ENCODE peak calls at places on chromosomes 4 and X, in seven cellular contexts. O is dorsolateral prefrontal cortex; I is nephron progenitor cell; V is AG09309; C is psoas muscle; Z is activated CD8-positive, alpha-beta T cell treated with anti-CD3 and anti-CD28 coated beads for 36 hours; H is Panc1. B is an unnamed sample.
A peak's percentile ranks its signal among the peaks of the same experiment; 100 is the strongest.

GRCh38 chrX:145953628-145954027 is 136.0 kb downstream of the SLITRK2 start:
- DNase-seq in H (no peak), V (no peak), Z (no peak), I (no peak), O (no peak), C (no peak), B (no peak)

GRCh38 chrX:44474410-44474809 is 68.2 kb downstream of the FUNDC1 start:
- DNase-seq in Z (no peak), H (no peak), V (peak; percentile 46), O (no peak), I (no peak), C (no peak), B (no peak)

GRCh38 chrX:119735467-119735866 is 22.9 kb upstream of the SOWAHD start:
- DNase-seq in C (no peak), H (no peak), O (no peak), V (no peak), I (peak; percentile 43), Z (no peak), B (no peak)

GRCh38 chrX:1623691-1624090 is 8.8 kb downstream of the ASMT start:
- DNase-seq in O (no peak), C (peak; percentile 15), V (no peak), Z (no peak), I (no peak), H (no peak), B (no peak)

GRCh38 chr4:6307230-6307629 is 37.6 kb downstream of the WFS1 start:
- DNase-seq in V (no peak), O (no peak), H (no peak), Z (no peak), C (no peak), I (no peak), B (no peak)

GRCh38 chrX:69093960-69094935 is 71.0 kb downstream of the PJA1 start:
- DNase-seq in H (peak; percentile 10), V (peak; percentile 14), O (peak; percentile 53), C (no peak), I (peak; percentile 46), Z (peak; percentile 43), B (peak; percentile 66)

GRCh38 chrX:101347859-101348451 is 587 bp downstream of the TIMM8A start:
- DNase-seq in H (no peak), V (no peak), C (no peak), O (no peak), I (no peak), Z (no peak), B (peak; percentile 13)

GRCh38 chr4:42713371-42713770 is 56.5 kb upstream of the ATP8A1 start:
- DNase-seq in O (no peak), I (no peak), V (no peak), H (no peak), Z (no peak), C (no peak), B (no peak)

GRCh38 chr4:52173470-52174055 is 122.5 kb downstream of the SPATA18 start:
- DNase-seq in Z (no peak), V (peak; percentile 24), I (no peak), H (no peak), O (no peak), C (peak; percentile 80), B (peak; percentile 40)

GRCh38 chr4:6854098-6854744 is 55.4 kb upstream of the TBC1D14 start:
- DNase-seq in C (no peak), O (no peak), I (no peak), H (no peak), Z (no peak), V (no peak), B (no peak)

GRCh38 chr4:148007303-148007702 is 275.4 kb downstream of the ARHGAP10 start:
- DNase-seq in Z (no peak), H (peak; percentile 39), I (no peak), V (peak; percentile 97), C (no peak), O (no peak), B (peak; percentile 40)

GRCh38 chr4:13244342-13244905 is 239.7 kb downstream of the RAB28 start:
- DNase-seq in Z (no peak), H (no peak), O (no peak), I (no peak), V (no peak), C (no peak), B (no peak)

GRCh38 chr4:136442447-136442846 is 1089.8 kb downstream of the PCDH18 start:
- DNase-seq in I (no peak), H (no peak), Z (no peak), C (peak; percentile 32), O (no peak), V (no peak), B (no peak)

GRCh38 chr4:47990145-47990544 is 26.3 kb downstream of the CNGA1 start:
- DNase-seq in H (no peak), I (no peak), O (no peak), Z (no peak), C (no peak), V (no peak), B (no peak)

GRCh38 chr4:68021185-68021584 is 57.9 kb upstream of the TMPRSS11A start:
- DNase-seq in V (no peak), Z (peak; percentile 2), C (no peak), O (no peak), I (no peak), H (no peak), B (no peak)

GRCh38 chrX:86047174-86047991 is at the start of gene CHM:
- DNase-seq in C (peak; percentile 60), V (peak; percentile 53), Z (peak; percentile 69), I (peak; percentile 60), O (peak; percentile 78), H (peak; percentile 74), B (peak; percentile 69)

GRCh38 chr4:147843162-147843561 is 111.3 kb downstream of the ARHGAP10 start:
- DNase-seq in I (peak; percentile 26), C (no peak), H (no peak), Z (peak; percentile 43), O (no peak), V (no peak), B (no peak)

GRCh38 chr4:168218663-168219062 is 99.9 kb downstream of the DDX60 start:
- DNase-seq in V (peak; percentile 37), H (no peak), C (no peak), I (no peak), O (no peak), Z (no peak), B (no peak)

GRCh38 chrX:153829549-153829798 is 870 bp downstream of the PDZD4 start:
- DNase-seq in I (peak; percentile 26), H (no peak), Z (no peak), C (no peak), O (no peak), V (no peak), B (no peak)

GRCh38 chrX:24024819-24025740 is 1.9 kb downstream of the KLHL15 start:
- DNase-seq in V (peak; percentile 64), C (peak; percentile 93), H (no peak), Z (peak; percentile 86), I (peak; percentile 91), O (peak; percentile 74), B (peak; percentile 86)

GRCh38 chrX:24025741-24026402 is 1.1 kb downstream of the KLHL15 start:
- DNase-seq in Z (peak; percentile 27), V (peak; percentile 49), I (no peak), H (no peak), C (no peak), O (no peak), B (peak; percentile 55)

GRCh38 chrX:24027985-24028384 is 999 bp upstream of the KLHL15 start:
- DNase-seq in O (no peak), V (no peak), H (no peak), Z (no peak), C (no peak), I (no peak), B (no peak)

GRCh38 chrX:24026403-24026801 is 584 bp downstream of the KLHL15 start:
- DNase-seq in H (no peak), C (no peak), V (no peak), O (no peak), Z (no peak), I (no peak), B (no peak)

GRCh38 chrX:24027086-24027485 is at the start of gene KLHL15:
- DNase-seq in H (no peak), I (no peak), Z (no peak), O (no peak), C (no peak), V (no peak), B (no peak)
- TF ChIP-seq CTCF in H (no peak), I (no peak), Z (no peak), O (no peak), C (no peak), V (no peak), B (no peak)

GRCh38 chrX:100076031-100076430 is 334.0 kb downstream of the PCDH19 start:
- DNase-seq in O (no peak), V (no peak), I (no peak), C (no peak), H (no peak), Z (no peak), B (no peak)
- TF ChIP-seq CTCF in O (no peak), V (no peak), I (no peak), C (no peak), H (no peak), Z (no peak), B (no peak)

DNA sequence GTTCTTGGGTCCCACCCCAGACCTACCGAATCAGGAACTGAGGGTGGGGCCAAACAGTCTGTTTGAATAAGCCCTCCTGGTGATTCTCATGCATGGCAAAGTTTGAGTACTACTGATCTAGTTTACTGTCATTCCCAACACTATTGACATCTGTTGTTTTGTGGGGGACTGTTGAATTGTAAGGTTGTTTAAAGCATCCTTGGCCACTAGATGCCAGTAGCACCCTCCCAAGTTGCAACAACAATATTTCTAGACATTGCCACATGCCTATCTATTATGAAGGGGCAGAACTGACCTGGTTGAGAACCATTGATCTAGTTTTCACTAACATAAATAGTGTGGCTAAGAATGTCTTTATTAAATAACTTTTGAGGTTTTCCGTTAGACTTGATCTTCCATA is 15.1 kb downstream of the TAF9B start:
- DNase-seq in O (no peak), Z (no peak), C (no peak), I (no peak), H (no peak), V (no peak), B (no peak)
- TF ChIP-seq CTCF in O (peak; percentile 15), Z (no peak), C (no peak), I (no peak), H (peak; percentile 51), V (peak; percentile 42), B (no peak)

GRCh38 chrX:103248553-103248952 is 6.4 kb downstream of the TCEAL8 start:
- DNase-seq in V (no peak), I (no peak), O (no peak), C (no peak), Z (peak; percentile 11), H (no peak), B (no peak)
- TF ChIP-seq CTCF in V (peak; percentile 33), I (no peak), O (peak; percentile 59), C (peak; percentile 41), Z (peak; percentile 20), H (peak; percentile 56), B (peak; percentile 21)

GRCh38 chr4:73867783-73868182 is 1.4 kb upstream of the CXCL1 start:
- DNase-seq in H (no peak), Z (no peak), V (no peak), C (no peak), O (no peak), I (no peak), B (no peak)
- TF ChIP-seq CTCF in H (peak; percentile 13), Z (no peak), V (no peak), C (no peak), O (no peak), I (no peak), B (no peak)

GRCh38 chr4:82890913-82891727 is at the start of gene SEC31A:
- DNase-seq in V (peak; percentile 69), Z (peak; percentile 98), H (peak; percentile 48), I (peak; percentile 97), C (peak; percentile 98), O (peak; percentile 88), B (peak; percentile 95)
- TF ChIP-seq CTCF in V (no peak), Z (peak; percentile 20), H (no peak), I (no peak), C (no peak), O (no peak), B (peak; percentile 13)

GRCh38 chrX:131675596-131676194 is 131.8 kb downstream of the OR13H1 start:
- DNase-seq in I (peak; percentile 10), C (no peak), H (peak; percentile 27), O (no peak), V (no peak), Z (no peak), B (no peak)
- TF ChIP-seq CTCF in I (peak; percentile 76), C (peak; percentile 31), H (peak; percentile 82), O (peak; percentile 49), V (peak; percentile 78), Z (peak; percentile 13), B (no peak)

B was measured in uterus.